ENCODE peak calls at places on chromosomes 13 and 19, in ten cellular contexts. G is astrocyte, R is cardiac fibroblast, L is AG04449, V is esophagus squamous epithelium, W is heart left ventricle, N is AG09309, H is breast epithelium, J is cardiac muscle cell, K is PC-3. O is an unnamed sample.

GRCh38 chr19:6039541-6040225 is 61.7 kb upstream of the RANBP3 start:
- DNase-seq in L (no peak), V (no peak), H (no peak), K (no peak), W (no peak), N (no peak), G (peak), R (no peak), J (no peak), O (no peak)

GRCh38 chr19:41711376-41712261 is 3.2 kb downstream of the CEACAM5 start:
- DNase-seq in W (no peak), G (no peak), V (no peak), H (no peak), J (no peak), L (no peak), K (no peak), R (no peak), N (no peak), O (no peak)

GRCh38 chr19:5590151-5590864 is 22.6 kb upstream of the TINCR start:
- DNase-seq in W (no peak), K (no peak), G (no peak), L (no peak), H (no peak), V (no peak), N (no peak), J (no peak), R (no peak), O (no peak)

GRCh38 chr13:41019027-41019487 is at the start of gene ELF1:
- DNase-seq in K (peak), N (no peak), J (no peak), L (no peak), W (no peak), V (peak), H (peak), G (peak), R (peak), O (peak)

GRCh38 chr13:19927117-19927734 is 31.3 kb upstream of the ZMYM2 start:
- DNase-seq in J (no peak), R (peak), W (no peak), G (peak), L (no peak), V (no peak), H (no peak), K (peak), N (peak), O (no peak)

GRCh38 chr13:30681489-30682242 is 53.7 kb upstream of the ALOX5AP start:
- DNase-seq in H (no peak), G (peak), R (peak), L (peak), W (no peak), K (no peak), V (no peak), N (peak), J (no peak), O (peak)

GRCh38 chr19:35797663-35798062 is 15.0 kb downstream of the PRODH2 start:
- DNase-seq in N (no peak), J (peak), L (no peak), V (no peak), K (no peak), R (no peak), H (no peak), W (no peak), G (no peak), O (no peak)

GRCh38 chr19:40529093-40529954 is 47.3 kb upstream of the SHKBP1 start:
- DNase-seq in V (no peak), G (peak), W (peak), J (peak), L (no peak), K (peak), H (peak), N (no peak), R (peak), O (peak)

GRCh38 chr13:49610176-49610575 is 18.1 kb upstream of the ARL11 start:
- DNase-seq in K (no peak), L (no peak), J (peak), R (no peak), G (no peak), N (no peak), H (no peak), W (no peak), V (no peak), O (no peak)

GRCh38 chr19:13795595-13796300 is 505 bp downstream of the ZSWIM4 start:
- DNase-seq in L (no peak), W (no peak), G (no peak), V (no peak), H (peak), K (peak), R (peak), J (peak), N (no peak), O (no peak)

GRCh38 chr13:28658796-28659610 is at the start of gene POMP:
- DNase-seq in R (peak), L (peak), H (peak), V (peak), N (peak), W (peak), K (peak), J (peak), G (peak), O (peak)

GRCh38 chr19:20423381-20424207 is 142.0 kb downstream of the ZNF737 start:
- DNase-seq in K (peak), R (peak), V (no peak), H (peak), N (no peak), L (no peak), G (peak), W (peak), J (peak), O (no peak)

GRCh38 chr13:30133554-30133912 is 173.8 kb downstream of the KATNAL1 start:
- DNase-seq in G (no peak), V (no peak), L (no peak), J (no peak), W (no peak), N (no peak), K (no peak), R (no peak), H (no peak), O (no peak)

GRCh38 chr13:98529171-98529570 is 47.7 kb downstream of the STK24 start:
- DNase-seq in W (no peak), L (no peak), K (no peak), N (no peak), G (no peak), R (no peak), J (no peak), H (no peak), V (no peak), O (no peak)

GRCh38 chr19:49145485-49146407 is 9.4 kb downstream of the HRC start:
- DNase-seq in G (peak), N (peak), K (peak), W (peak), H (peak), V (no peak), L (no peak), J (peak), R (peak), O (peak)
- H3K4me3 ChIP-seq in G (no peak), N (peak), K (no peak), W (no peak), H (peak), V (peak), L (peak), J (peak), R (peak), O (peak)

DNA sequence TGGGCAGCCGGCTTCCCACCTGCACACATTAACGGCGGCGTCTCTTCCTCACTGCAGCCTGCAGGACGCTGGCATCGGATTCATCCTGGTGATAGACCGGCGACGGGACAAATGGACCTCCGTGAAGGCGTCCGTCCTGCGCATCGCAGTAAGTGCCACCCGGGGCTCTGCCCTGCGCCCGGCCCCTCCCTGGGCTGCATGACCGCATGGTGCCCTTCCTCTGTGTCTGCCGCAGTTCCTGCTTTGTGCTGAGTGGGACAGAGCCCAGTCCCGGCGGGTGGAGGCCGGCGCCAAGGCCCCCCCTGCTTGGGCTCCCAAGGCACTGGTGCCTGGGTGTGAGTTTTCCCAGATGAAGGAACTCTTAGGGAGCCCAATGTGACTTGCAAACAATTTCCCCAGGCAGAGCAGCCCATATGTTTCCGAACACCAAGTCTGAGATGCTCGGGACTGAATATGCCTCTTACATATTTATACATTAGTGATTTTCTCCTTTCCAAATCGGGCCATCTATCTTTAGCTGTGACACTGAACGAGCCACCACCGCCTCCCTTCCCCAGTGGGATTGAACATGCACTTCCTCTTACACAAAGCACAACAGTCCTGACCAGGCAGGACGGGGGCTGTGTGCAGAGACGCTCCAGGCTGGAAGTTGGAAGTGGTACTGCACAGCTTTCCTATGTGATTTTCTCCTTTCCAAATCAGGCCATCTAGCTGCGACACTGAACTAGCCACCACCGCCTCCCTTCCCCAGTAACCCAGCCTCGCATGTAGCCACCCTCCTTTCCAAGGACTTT is 60.2 kb upstream of the F7 start:
- DNase-seq in G (no peak), K (no peak), R (no peak), H (no peak), J (no peak), W (peak), N (no peak), V (no peak), L (no peak), O (no peak)
- H3K4me3 ChIP-seq in G (no peak), K (no peak), R (no peak), H (no peak), J (no peak), W (no peak), N (no peak), V (peak), L (no peak), O (no peak)

GRCh38 chr13:106619688-106620555 is 52.0 kb upstream of the ARGLU1 start:
- DNase-seq in J (peak), V (no peak), G (peak), L (peak), R (peak), N (peak), H (no peak), W (peak), K (peak), O (no peak)
- H3K4me3 ChIP-seq in J (no peak), V (no peak), G (no peak), L (no peak), R (no peak), N (no peak), H (peak), W (peak), K (no peak), O (no peak)

GRCh38 chr13:111491659-111492058 is 171.2 kb downstream of the TEX29 start:
- DNase-seq in V (no peak), R (no peak), L (no peak), H (no peak), N (no peak), W (no peak), G (no peak), K (no peak), J (no peak), O (no peak)
- H3K4me3 ChIP-seq in V (no peak), R (no peak), L (no peak), H (no peak), N (no peak), W (no peak), G (no peak), K (no peak), J (no peak), O (no peak)

GRCh38 chr13:101258509-101258908 is 157.8 kb downstream of the NALCN start:
- DNase-seq in V (no peak), L (no peak), J (no peak), K (no peak), G (no peak), R (no peak), N (no peak), W (no peak), H (no peak), O (no peak)
- H3K4me3 ChIP-seq in V (no peak), L (no peak), J (no peak), K (no peak), G (peak), R (no peak), N (no peak), W (no peak), H (no peak), O (no peak)

DNA sequence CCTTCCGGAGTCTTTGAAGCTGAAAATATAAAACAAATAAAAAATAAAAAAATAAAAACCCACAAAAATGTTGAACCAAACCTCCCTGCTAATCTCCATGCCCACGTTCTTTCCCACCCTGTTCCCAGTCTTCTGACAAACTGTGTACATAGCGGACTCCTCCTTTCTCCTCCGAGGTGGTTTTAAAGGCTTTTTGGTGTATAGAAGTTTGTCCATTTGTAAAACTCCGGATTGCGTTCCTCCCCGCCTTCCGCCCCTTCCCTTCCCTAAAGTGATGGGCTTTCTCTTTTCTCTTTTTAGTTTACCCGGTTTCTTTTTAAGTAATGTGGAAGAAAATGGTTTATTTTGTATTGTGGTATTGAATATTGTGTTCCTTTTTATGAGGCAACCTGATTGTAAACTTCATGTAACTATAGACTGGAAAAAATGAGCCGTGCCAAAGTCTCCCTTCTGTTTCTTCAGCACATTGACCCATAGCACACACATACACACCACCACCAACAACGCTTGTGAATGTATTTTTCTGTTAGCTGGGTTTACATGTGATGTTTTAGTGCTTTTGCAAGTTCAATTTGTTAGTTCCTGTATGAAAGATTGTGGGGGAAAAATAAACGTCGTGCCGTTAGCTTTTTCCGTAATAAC is 4.4 kb downstream of the ZIC2 start:
- DNase-seq in K (no peak), J (peak), N (no peak), H (no peak), L (no peak), R (no peak), W (no peak), V (no peak), G (no peak), O (no peak)
- H3K4me3 ChIP-seq in K (no peak), J (no peak), N (no peak), H (no peak), L (no peak), R (no peak), W (no peak), V (no peak), G (peak), O (no peak)

O was measured in skeletal muscle cell.